ENCODE peak calls at places on chromosome 20, in nine cellular contexts. C is neuronal stem cell; O is left ventricle myocardium inferior; P is pancreas; U is lung; V is CD8-positive, alpha-beta memory T cell; I is colonic mucosa; Q is psoas muscle; T is aorta. L is an unnamed sample.
A peak's percentile ranks its signal among the peaks of the same experiment; 100 is the strongest.

GRCh38 chr20:46133886-46134654 is 16.0 kb downstream of the CD40 start:
- DNase-seq in C (no peak), O (no peak), P (no peak), U (no peak), V (no peak), I (no peak), Q (no peak), T (peak; percentile 24), L (no peak)

GRCh38 chr20:45611054-45611453 is 18.5 kb upstream of the WFDC10A start:
- DNase-seq in C (no peak), O (no peak), P (no peak), U (no peak), V (no peak), I (no peak), Q (no peak), T (no peak), L (no peak)

GRCh38 chr20:50302463-50303041 is 111.9 kb downstream of the CEBPB start:
- DNase-seq in C (no peak), O (no peak), P (no peak), U (no peak), V (no peak), I (no peak), Q (peak; percentile 12), T (peak; percentile 61), L (no peak)

GRCh38 chr20:44651507-44652373 is at the start of gene ADA:
- DNase-seq in C (peak; percentile 65), O (peak; percentile 78), P (no peak), U (peak; percentile 55), V (peak; percentile 49), I (peak; percentile 81), Q (peak; percentile 71), T (peak; percentile 91), L (peak; percentile 73)

GRCh38 chr20:25247100-25247665 is 702 bp upstream of the PYGB start:
- DNase-seq in C (peak; percentile 58), O (peak; percentile 75), P (no peak), U (peak; percentile 57), V (no peak), I (peak; percentile 83), Q (peak; percentile 60), T (peak; percentile 90), L (peak; percentile 81)

GRCh38 chr20:60589624-60590023 is 631.4 kb downstream of the CDH26 start:
- DNase-seq in C (peak; percentile 63), O (no peak), P (no peak), U (no peak), V (no peak), I (no peak), Q (no peak), T (no peak), L (no peak)

GRCh38 chr20:43941476-43942212 is 27.0 kb downstream of the TOX2 start:
- DNase-seq in C (no peak), O (no peak), P (no peak), U (no peak), V (no peak), I (peak; percentile 50), Q (no peak), T (no peak), L (no peak)

GRCh38 chr20:35698298-35699126 is 640 bp downstream of the NFS1 start:
- DNase-seq in C (peak; percentile 11), O (no peak), P (peak; percentile 61), U (peak; percentile 27), V (no peak), I (peak; percentile 43), Q (no peak), T (peak; percentile 56), L (peak; percentile 55)

GRCh38 chr20:62922451-62922921 is 3.8 kb downstream of the DIDO1 start:
- DNase-seq in C (no peak), O (no peak), P (no peak), U (no peak), V (peak; percentile 54), I (no peak), Q (no peak), T (peak; percentile 22), L (no peak)

GRCh38 chr20:62359491-62360121 is 7.5 kb downstream of the LAMA5 start:
- DNase-seq in C (no peak), O (peak; percentile 56), P (peak; percentile 81), U (no peak), V (no peak), I (no peak), Q (peak; percentile 57), T (peak; percentile 88), L (no peak)

GRCh38 chr20:57596998-57597939 is 23.0 kb downstream of the ZBP1 start:
- DNase-seq in C (peak; percentile 61), O (peak; percentile 72), P (no peak), U (peak; percentile 53), V (peak; percentile 70), I (peak; percentile 78), Q (peak; percentile 72), T (peak; percentile 91), L (no peak)
- H3K27me3 ChIP-seq in C (no peaks in the 10 kb centered on the region), O (peaks cover 35% of the 10 kb centered on the region), P (no peaks in the 10 kb centered on the region), U (no peaks in the 10 kb centered on the region), V (no peaks in the 10 kb centered on the region), I (no peaks in the 10 kb centered on the region), Q (no peaks in the 10 kb centered on the region), T (no peaks in the 10 kb centered on the region), L (no peaks in the 10 kb centered on the region)

GRCh38 chr20:54122189-54122588 is 51.6 kb downstream of the CYP24A1 start:
- DNase-seq in C (no peak), O (no peak), P (no peak), U (no peak), V (no peak), I (no peak), Q (no peak), T (no peak), L (no peak)

GRCh38 chr20:54119744-54120143 is 49.4 kb upstream of the BCAS1 start:
- DNase-seq in C (no peak), O (no peak), P (no peak), U (no peak), V (no peak), I (no peak), Q (no peak), T (no peak), L (no peak)

GRCh38 chr20:54122681-54123586 is 50.9 kb downstream of the CYP24A1 start:
- DNase-seq in C (no peak), O (no peak), P (no peak), U (no peak), V (no peak), I (no peak), Q (no peak), T (no peak), L (no peak)

GRCh38 chr20:54126809-54127655 is 46.8 kb downstream of the CYP24A1 start:
- DNase-seq in C (no peak), O (no peak), P (no peak), U (no peak), V (no peak), I (no peak), Q (no peak), T (no peak), L (no peak)

GRCh38 chr20:54123587-54124180 is 50.1 kb downstream of the CYP24A1 start:
- DNase-seq in C (no peak), O (no peak), P (no peak), U (peak; percentile 83), V (no peak), I (peak; percentile 76), Q (no peak), T (no peak), L (no peak)
- H3K27ac ChIP-seq in C (no peak overlapping the region), O (no peak overlapping the region), P (no peak overlapping the region), U (no peak overlapping the region), V (no peak overlapping the region), I (peak overlapping the region; percentile 64), Q (no peak overlapping the region), T (no peak overlapping the region), L (no peak overlapping the region)

DNA sequence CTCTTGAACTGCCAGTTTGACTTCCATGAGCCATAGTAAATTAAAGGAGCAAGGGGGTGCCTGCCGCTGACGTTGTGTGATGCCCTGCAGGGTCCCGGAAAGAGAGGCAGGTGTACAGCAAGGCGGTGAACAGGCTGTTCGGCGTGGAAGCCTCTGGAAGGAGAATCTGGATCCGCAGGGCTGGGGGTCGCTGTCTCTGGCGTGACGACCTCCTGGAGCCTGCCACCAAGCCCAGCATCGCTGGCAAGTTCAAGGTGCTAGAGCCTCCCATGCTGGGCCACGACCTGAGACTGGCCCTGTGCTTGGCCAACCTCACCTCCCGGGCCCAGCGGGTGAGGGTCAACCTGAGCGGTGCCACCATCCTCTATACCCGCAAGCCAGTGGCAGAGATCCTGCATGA is 36.4 kb downstream of the TGM6 start:
- DNase-seq in C (no peak), O (no peak), P (no peak), U (no peak), V (no peak), I (no peak), Q (no peak), T (no peak), L (peak; percentile 26)
- H3K27me3 ChIP-seq in C (no peaks in the 10 kb centered on the region), O (peaks cover 52% of the 10 kb centered on the region), P (no peaks in the 10 kb centered on the region), U (no peaks in the 10 kb centered on the region), V (no peaks in the 10 kb centered on the region), I (no peaks in the 10 kb centered on the region), Q (peaks cover 1% of the 10 kb centered on the region), T (no peaks in the 10 kb centered on the region), L (no peaks in the 10 kb centered on the region)

GRCh38 chr20:51715873-51716215 is 52.3 kb downstream of the ATP9A start:
- DNase-seq in C (no peak), O (no peak), P (no peak), U (no peak), V (no peak), I (no peak), Q (no peak), T (no peak), L (no peak)

GRCh38 chr20:51712501-51713212 is 55.5 kb downstream of the ATP9A start:
- DNase-seq in C (no peak), O (no peak), P (peak; percentile 63), U (no peak), V (no peak), I (no peak), Q (peak; percentile 23), T (no peak), L (no peak)

GRCh38 chr20:51711426-51711825 is 56.8 kb downstream of the ATP9A start:
- DNase-seq in C (no peak), O (no peak), P (no peak), U (no peak), V (no peak), I (no peak), Q (no peak), T (no peak), L (no peak)

GRCh38 chr20:51713213-51713598 is 55.0 kb downstream of the ATP9A start:
- DNase-seq in C (no peak), O (no peak), P (no peak), U (no peak), V (no peak), I (no peak), Q (no peak), T (no peak), L (no peak)

DNA sequence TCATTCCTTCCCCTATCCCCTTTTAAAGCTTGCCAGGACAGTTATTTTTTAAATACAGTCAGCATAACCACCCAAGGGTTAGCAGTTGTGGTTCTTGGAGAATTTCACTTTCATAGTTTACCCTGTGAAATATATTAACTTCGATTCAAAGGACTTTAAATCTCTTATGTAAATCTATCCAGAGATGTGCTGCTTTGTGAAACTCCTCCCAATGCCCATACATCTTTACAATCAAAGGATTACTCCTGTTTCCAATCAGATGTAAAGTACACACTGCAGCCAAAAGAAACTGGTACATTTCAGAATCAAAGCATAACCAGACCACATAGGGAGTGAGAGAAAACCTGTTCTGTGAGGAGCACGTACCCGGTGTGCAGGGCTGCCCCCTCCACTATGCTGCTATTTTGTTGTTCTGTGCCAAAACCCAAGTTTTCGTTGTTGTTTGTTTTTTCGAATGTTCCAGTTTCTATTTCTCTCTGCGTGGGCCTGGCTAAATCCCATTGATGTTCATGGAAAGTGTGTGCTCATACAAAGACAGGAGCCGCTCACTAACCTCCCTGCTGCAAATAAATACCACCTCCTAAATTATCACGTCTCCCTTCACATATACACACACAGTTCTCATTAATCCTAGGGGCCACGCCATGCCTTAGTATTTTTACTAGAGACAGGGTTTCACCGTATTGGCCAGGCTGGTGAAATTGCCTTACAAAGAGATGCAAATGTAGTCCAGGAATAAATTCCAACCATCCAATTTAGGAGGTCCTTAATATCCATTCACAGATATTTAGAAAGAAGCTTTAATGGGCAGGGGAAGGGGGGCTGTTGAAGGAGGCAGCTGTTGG is 52.9 kb downstream of the ATP9A start:
- DNase-seq in C (no peak), O (no peak), P (no peak), U (no peak), V (no peak), I (no peak), Q (no peak), T (no peak), L (no peak)
- H3K27ac ChIP-seq in C (no peak overlapping the region), O (no peak overlapping the region), P (no peak overlapping the region), U (no peak overlapping the region), V (no peak overlapping the region), I (no peak overlapping the region), Q (no peak overlapping the region), T (no peak overlapping the region), L (no peak overlapping the region)

L was measured in right atrium auricular region.